ENCODE peak calls at places on chromosomes 4 and X, in eight cellular contexts. G, S, F, O, Z, A, T and K are unnamed samples.

GRCh38 chrX:107894038-107894437 is 68.4 kb downstream of the MID2 start:
- DNase-seq in G (peak; percentile 8), S (peak; percentile 65), F (peak; percentile 53), O (peak; percentile 5), Z (peak; percentile 18), A (peak; percentile 48), T (no peak), K (peak; percentile 44)

GRCh38 chr4:174764105-174764729 is 64.8 kb downstream of the GLRA3 start:
- DNase-seq in G (peak; percentile 56), S (peak; percentile 60), F (no peak), O (no peak), Z (peak; percentile 34), A (peak; percentile 42), T (no peak), K (peak; percentile 46)

GRCh38 chrX:139639253-139639652 is 68.7 kb downstream of the MCF2 start:
- DNase-seq in G (no peak), S (no peak), F (no peak), O (no peak), Z (no peak), A (no peak), T (no peak), K (no peak)

GRCh38 chrX:135304741-135305140 is 4.5 kb upstream of the ETDC start:
- DNase-seq in G (no peak), S (peak; percentile 0), F (no peak), O (no peak), Z (no peak), A (no peak), T (no peak), K (no peak)

GRCh38 chr4:160414516-160414915 is 1311.6 kb downstream of the RAPGEF2 start:
- DNase-seq in G (no peak), S (no peak), F (no peak), O (no peak), Z (no peak), A (no peak), T (no peak), K (no peak)

GRCh38 chr4:56786955-56787354 is 34.5 kb downstream of the SPINK2 start:
- DNase-seq in G (peak; percentile 58), S (no peak), F (no peak), O (peak; percentile 72), Z (peak; percentile 89), A (peak; percentile 88), T (no peak), K (peak; percentile 39)

GRCh38 chr4:57491388-57491787 is 381.2 kb upstream of the IGFBP7 start:
- DNase-seq in G (no peak), S (no peak), F (no peak), O (no peak), Z (no peak), A (no peak), T (no peak), K (no peak)

GRCh38 chr4:37661643-37662221 is 24.4 kb downstream of the RELL1 start:
- DNase-seq in G (peak; percentile 67), S (no peak), F (no peak), O (no peak), Z (peak; percentile 20), A (peak; percentile 29), T (no peak), K (peak; percentile 13)

GRCh38 chr4:34771632-34772031 is 1472.7 kb downstream of the ARAP2 start:
- DNase-seq in G (no peak), S (peak; percentile 6), F (no peak), O (no peak), Z (no peak), A (no peak), T (no peak), K (no peak)

GRCh38 chr4:6035786-6036185 is 17.6 kb upstream of the C4orf50 start:
- DNase-seq in G (no peak), S (no peak), F (no peak), O (no peak), Z (no peak), A (no peak), T (peak; percentile 74), K (no peak)

GRCh38 chr4:128796934-128797333 is 12.6 kb upstream of the JADE1 start:
- DNase-seq in G (peak; percentile 21), S (no peak), F (no peak), O (no peak), Z (peak; percentile 4), A (peak; percentile 26), T (no peak), K (peak; percentile 23)

GRCh38 chr4:93203708-93204107 is 624.8 kb upstream of the ATOH1 start:
- DNase-seq in G (peak; percentile 45), S (peak; percentile 75), F (no peak), O (no peak), Z (no peak), A (peak; percentile 70), T (no peak), K (peak; percentile 21)

GRCh38 chr4:164442167-164442566 is 311.8 kb upstream of the SMIM31 start:
- DNase-seq in G (no peak), S (no peak), F (no peak), O (no peak), Z (no peak), A (peak; percentile 61), T (no peak), K (no peak)

GRCh38 chr4:183503497-183504063 is 1.3 kb upstream of the ING2 start:
- DNase-seq in G (peak; percentile 30), S (no peak), F (no peak), O (no peak), Z (no peak), A (peak; percentile 12), T (no peak), K (no peak)

GRCh38 chrX:101595739-101596419 is 21.9 kb downstream of the ARMCX6 start:
- DNase-seq in G (peak; percentile 17), S (peak; percentile 88), F (peak; percentile 45), O (peak; percentile 21), Z (peak; percentile 41), A (peak; percentile 51), T (no peak), K (peak; percentile 25)

GRCh38 chrX:13597928-13598327 is 28.5 kb downstream of the EGFL6 start:
- DNase-seq in G (no peak), S (no peak), F (no peak), O (no peak), Z (peak; percentile 1), A (no peak), T (no peak), K (no peak)

GRCh38 chrX:39445336-39445735 is 644.1 kb downstream of the MID1IP1 start:
- DNase-seq in G (no peak), S (peak; percentile 25), F (peak; percentile 39), O (no peak), Z (no peak), A (no peak), T (no peak), K (no peak)

GRCh38 chrX:136608295-136608933 is 39.5 kb upstream of the CD40LG start:
- DNase-seq in G (no peak), S (peak; percentile 7), F (peak; percentile 62), O (peak; percentile 8), Z (peak; percentile 1), A (peak; percentile 23), T (peak; percentile 82), K (no peak)

GRCh38 chrX:115957862-115958490 is 212.6 kb upstream of the AGTR2 start:
- DNase-seq in G (no peak), S (peak; percentile 55), F (no peak), O (no peak), Z (no peak), A (no peak), T (no peak), K (no peak)

GRCh38 chr4:127870688-127871087 is 10.0 kb upstream of the PLK4 start:
- DNase-seq in G (peak; percentile 65), S (peak; percentile 42), F (no peak), O (peak; percentile 48), Z (peak; percentile 8), A (peak; percentile 76), T (no peak), K (no peak)

GRCh38 chrX:71870337-71871098 is 40.1 kb upstream of the NHSL2 start:
- DNase-seq in G (peak; percentile 19), S (peak; percentile 80), F (no peak), O (no peak), Z (peak; percentile 8), A (peak; percentile 56), T (no peak), K (peak; percentile 4)

GRCh38 chr4:149409186-149410056 is 406.2 kb downstream of the IQCM start:
- DNase-seq in G (peak; percentile 96), S (no peak), F (no peak), O (peak; percentile 66), Z (peak; percentile 82), A (peak; percentile 94), T (no peak), K (peak; percentile 48)

GRCh38 chr4:55947254-55947882 is 1.4 kb upstream of the CEP135 start:
- DNase-seq in G (peak; percentile 39), S (no peak), F (peak; percentile 23), O (no peak), Z (peak; percentile 12), A (no peak), T (no peak), K (no peak)

GRCh38 chr4:159296061-159296460 is 193.2 kb downstream of the RAPGEF2 start:
- DNase-seq in G (peak; percentile 34), S (no peak), F (no peak), O (no peak), Z (peak; percentile 33), A (peak; percentile 62), T (no peak), K (peak; percentile 11)

GRCh38 chr4:7068279-7068842 is 497 bp upstream of the GRPEL1 start:
- DNase-seq in G (no peak), S (no peak), F (no peak), O (no peak), Z (no peak), A (no peak), T (no peak), K (no peak)